ENCODE peak calls at places on chromosomes 5 and 9, in ten cellular contexts. One of them, this sample, is unnamed.
A peak's percentile ranks its signal among the peaks of the same experiment; 100 is the strongest.

GRCh38 chr5:134082264-134082992 is 32.1 kb upstream of the TCF7 start:
- DNase-seq in body of pancreas: no peak
- DNase-seq in H1: no peak
- DNase-seq in GM23248: peak; percentile 27
- DNase-seq in Panc1: no peak
- DNase-seq in left ventricle myocardium inferior: no peak
- DNase-seq in A549: no peak
- DNase-seq in IMR-90: no peak
- DNase-seq in AG04450: no peak
- DNase-seq in esophagus squamous epithelium: no peak
- DNase-seq in this sample: no peak

GRCh38 chr9:36928670-36929349 is 105.3 kb downstream of the PAX5 start:
- DNase-seq in GM23248: peak; percentile 76
- DNase-seq in A549: peak; percentile 53
- DNase-seq in AG04450: no peak
- DNase-seq in IMR-90: peak; percentile 25
- DNase-seq in body of pancreas: no peak
- DNase-seq in Panc1: no peak
- DNase-seq in left ventricle myocardium inferior: no peak
- DNase-seq in esophagus squamous epithelium: no peak
- DNase-seq in H1: no peak
- DNase-seq in this sample: peak; percentile 27

GRCh38 chr5:76470978-76471377 is 67.9 kb downstream of the IQGAP2 start:
- DNase-seq in Panc1: no peak
- DNase-seq in A549: no peak
- DNase-seq in AG04450: no peak
- DNase-seq in GM23248: no peak
- DNase-seq in left ventricle myocardium inferior: no peak
- DNase-seq in H1: no peak
- DNase-seq in esophagus squamous epithelium: no peak
- DNase-seq in body of pancreas: peak; percentile 25
- DNase-seq in IMR-90: no peak
- DNase-seq in this sample: no peak

GRCh38 chr9:33447404-33448158 is at the start of gene AQP3:
- DNase-seq in A549: peak; percentile 80
- DNase-seq in IMR-90: no peak
- DNase-seq in esophagus squamous epithelium: no peak
- DNase-seq in H1: peak; percentile 85
- DNase-seq in AG04450: no peak
- DNase-seq in GM23248: peak; percentile 73
- DNase-seq in Panc1: no peak
- DNase-seq in left ventricle myocardium inferior: peak; percentile 66
- DNase-seq in body of pancreas: peak; percentile 80
- DNase-seq in this sample: no peak

GRCh38 chr5:10595678-10596309 is 31.9 kb downstream of the ANKRD33B start:
- DNase-seq in Panc1: peak; percentile 86
- DNase-seq in body of pancreas: peak; percentile 30
- DNase-seq in GM23248: peak; percentile 95
- DNase-seq in H1: no peak
- DNase-seq in AG04450: peak; percentile 64
- DNase-seq in IMR-90: peak; percentile 92
- DNase-seq in A549: peak; percentile 92
- DNase-seq in left ventricle myocardium inferior: no peak
- DNase-seq in esophagus squamous epithelium: no peak
- DNase-seq in this sample: peak; percentile 78

GRCh38 chr5:8176101-8176693 is 307.2 kb downstream of the MTRR start:
- DNase-seq in IMR-90: peak; percentile 1
- DNase-seq in H1: no peak
- DNase-seq in AG04450: no peak
- DNase-seq in A549: no peak
- DNase-seq in esophagus squamous epithelium: no peak
- DNase-seq in body of pancreas: no peak
- DNase-seq in Panc1: no peak
- DNase-seq in left ventricle myocardium inferior: no peak
- DNase-seq in GM23248: peak; percentile 30
- DNase-seq in this sample: no peak

GRCh38 chr9:128192601-128193371 is 1.4 kb upstream of the CIZ1 start:
- DNase-seq in H1: no peak
- DNase-seq in left ventricle myocardium inferior: peak; percentile 61
- DNase-seq in Panc1: peak; percentile 75
- DNase-seq in esophagus squamous epithelium: no peak
- DNase-seq in AG04450: no peak
- DNase-seq in body of pancreas: peak; percentile 88
- DNase-seq in GM23248: peak; percentile 94
- DNase-seq in IMR-90: peak; percentile 60
- DNase-seq in A549: peak; percentile 88
- DNase-seq in this sample: peak; percentile 83

GRCh38 chr5:98934581-98934980 is 5.8 kb upstream of the CHD1 start:
- DNase-seq in body of pancreas: no peak
- DNase-seq in GM23248: peak; percentile 79
- DNase-seq in Panc1: no peak
- DNase-seq in left ventricle myocardium inferior: no peak
- DNase-seq in esophagus squamous epithelium: no peak
- DNase-seq in A549: no peak
- DNase-seq in H1: no peak
- DNase-seq in IMR-90: peak; percentile 33
- DNase-seq in AG04450: no peak
- DNase-seq in this sample: peak; percentile 18

GRCh38 chr9:82912639-82913038 is 150.3 kb downstream of the RASEF start:
- DNase-seq in body of pancreas: no peak
- DNase-seq in GM23248: no peak
- DNase-seq in IMR-90: no peak
- DNase-seq in Panc1: no peak
- DNase-seq in H1: no peak
- DNase-seq in left ventricle myocardium inferior: no peak
- DNase-seq in esophagus squamous epithelium: no peak
- DNase-seq in A549: no peak
- DNase-seq in AG04450: no peak
- DNase-seq in this sample: no peak

GRCh38 chr5:138035605-138036537 is 3.0 kb upstream of the FAM13B start:
- DNase-seq in A549: peak; percentile 69
- DNase-seq in body of pancreas: peak; percentile 76
- DNase-seq in AG04450: peak; percentile 68
- DNase-seq in esophagus squamous epithelium: peak; percentile 3
- DNase-seq in IMR-90: peak; percentile 87
- DNase-seq in H1: peak; percentile 57
- DNase-seq in left ventricle myocardium inferior: peak; percentile 27
- DNase-seq in GM23248: peak; percentile 91
- DNase-seq in Panc1: peak; percentile 86
- DNase-seq in this sample: peak; percentile 59

GRCh38 chr5:29983528-29984152 is 1209.8 kb upstream of the CDH6 start:
- DNase-seq in IMR-90: no peak
- DNase-seq in esophagus squamous epithelium: no peak
- DNase-seq in Panc1: no peak
- DNase-seq in body of pancreas: no peak
- DNase-seq in AG04450: no peak
- DNase-seq in left ventricle myocardium inferior: no peak
- DNase-seq in H1: no peak
- DNase-seq in A549: no peak
- DNase-seq in GM23248: no peak
- DNase-seq in this sample: no peak

GRCh38 chr9:101527066-101527465 is 6.6 kb upstream of the RNF20 start:
- DNase-seq in left ventricle myocardium inferior: no peak
- DNase-seq in Panc1: no peak
- DNase-seq in A549: no peak
- DNase-seq in esophagus squamous epithelium: no peak
- DNase-seq in GM23248: peak; percentile 46
- DNase-seq in IMR-90: peak; percentile 54
- DNase-seq in H1: no peak
- DNase-seq in AG04450: no peak
- DNase-seq in body of pancreas: no peak
- DNase-seq in this sample: no peak

GRCh38 chr5:125499969-125500368 is 753.5 kb upstream of the ZNF608 start:
- DNase-seq in Panc1: no peak
- DNase-seq in AG04450: no peak
- DNase-seq in body of pancreas: no peak
- DNase-seq in esophagus squamous epithelium: no peak
- DNase-seq in GM23248: no peak
- DNase-seq in left ventricle myocardium inferior: no peak
- DNase-seq in H1: no peak
- DNase-seq in IMR-90: no peak
- DNase-seq in A549: no peak
- DNase-seq in this sample: no peak

GRCh38 chr9:121770415-121771273 is 119.2 kb downstream of the DAB2IP start:
- DNase-seq in AG04450: peak; percentile 18
- DNase-seq in A549: no peak
- DNase-seq in Panc1: no peak
- DNase-seq in body of pancreas: peak; percentile 3
- DNase-seq in esophagus squamous epithelium: no peak
- DNase-seq in IMR-90: peak; percentile 84
- DNase-seq in H1: no peak
- DNase-seq in GM23248: peak; percentile 81
- DNase-seq in left ventricle myocardium inferior: no peak
- DNase-seq in this sample: no peak
- H3K27ac ChIP-seq in AG04450: peak overlapping the region; percentile 68
- H3K27ac ChIP-seq in A549: no peak overlapping the region
- H3K27ac ChIP-seq in Panc1: no peak overlapping the region
- H3K27ac ChIP-seq in body of pancreas: no peak overlapping the region
- H3K27ac ChIP-seq in esophagus squamous epithelium: no peak overlapping the region
- H3K27ac ChIP-seq in IMR-90: peak overlapping the region; percentile 73
- H3K27ac ChIP-seq in H1: no peak overlapping the region
- H3K27ac ChIP-seq in GM23248: peak overlapping the region; percentile 26
- H3K27ac ChIP-seq in left ventricle myocardium inferior: peak overlapping the region; percentile 77
- H3K27ac ChIP-seq in this sample: no peak overlapping the region

GRCh38 chr9:131613346-131613745 is 68.0 kb downstream of the PRRT1B start:
- DNase-seq in AG04450: no peak
- DNase-seq in esophagus squamous epithelium: no peak
- DNase-seq in body of pancreas: no peak
- DNase-seq in Panc1: no peak
- DNase-seq in GM23248: no peak
- DNase-seq in H1: no peak
- DNase-seq in A549: no peak
- DNase-seq in left ventricle myocardium inferior: no peak
- DNase-seq in IMR-90: no peak
- DNase-seq in this sample: no peak
- H3K27ac ChIP-seq in AG04450: no peak overlapping the region
- H3K27ac ChIP-seq in esophagus squamous epithelium: no peak overlapping the region
- H3K27ac ChIP-seq in body of pancreas: no peak overlapping the region
- H3K27ac ChIP-seq in Panc1: no peak overlapping the region
- H3K27ac ChIP-seq in GM23248: no peak overlapping the region
- H3K27ac ChIP-seq in H1: no peak overlapping the region
- H3K27ac ChIP-seq in A549: no peak overlapping the region
- H3K27ac ChIP-seq in left ventricle myocardium inferior: no peak overlapping the region
- H3K27ac ChIP-seq in IMR-90: no peak overlapping the region
- H3K27ac ChIP-seq in this sample: no peak overlapping the region

DNA sequence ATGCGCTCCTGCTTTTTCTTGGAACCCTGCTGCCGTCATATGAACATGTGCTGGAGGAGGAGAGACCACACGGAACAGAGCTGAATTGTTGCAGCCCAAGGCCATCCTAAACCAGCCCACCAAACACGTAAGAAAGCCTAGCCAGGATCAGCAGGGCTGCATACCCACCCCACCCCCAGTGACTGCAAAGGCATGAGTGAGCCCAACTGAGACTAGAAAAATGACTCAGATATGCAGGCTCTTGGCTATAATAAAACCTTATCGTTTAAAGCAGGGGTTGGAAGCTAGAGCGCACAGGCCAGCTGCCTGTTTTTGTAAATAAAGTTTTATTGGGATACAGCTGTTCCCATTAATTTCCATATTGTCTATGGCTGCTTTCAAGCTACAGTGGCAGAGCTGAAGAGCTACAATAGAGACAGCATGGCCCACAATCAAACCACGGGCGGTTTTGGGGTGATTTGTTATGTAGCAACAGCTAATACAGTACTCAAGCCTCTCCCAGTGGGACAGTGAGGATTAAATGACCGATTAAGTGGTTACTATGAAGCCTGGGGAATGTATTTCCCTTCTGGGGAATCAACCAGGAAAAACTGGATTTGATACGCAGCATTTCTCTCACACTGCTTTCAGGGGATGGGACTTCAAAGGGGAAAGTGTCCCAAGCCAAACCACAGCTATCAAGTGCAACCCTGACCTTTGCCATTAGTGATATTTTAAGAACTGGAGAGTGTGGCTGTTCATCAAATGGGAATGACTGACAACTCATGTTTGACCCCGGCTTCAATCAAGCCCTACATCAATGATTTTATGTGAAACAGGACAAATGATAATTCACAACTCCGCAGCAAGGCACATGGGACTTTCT is 6.3 kb downstream of the SHB start:
- DNase-seq in AG04450: peak; percentile 29
- DNase-seq in IMR-90: peak; percentile 84
- DNase-seq in GM23248: peak; percentile 77
- DNase-seq in H1: no peak
- DNase-seq in left ventricle myocardium inferior: no peak
- DNase-seq in Panc1: no peak
- DNase-seq in esophagus squamous epithelium: no peak
- DNase-seq in A549: no peak
- DNase-seq in body of pancreas: no peak
- DNase-seq in this sample: no peak
- H3K27ac ChIP-seq in AG04450: peak overlapping the region; percentile 47
- H3K27ac ChIP-seq in IMR-90: peak overlapping the region; percentile 39
- H3K27ac ChIP-seq in GM23248: no peak overlapping the region
- H3K27ac ChIP-seq in H1: no peak overlapping the region
- H3K27ac ChIP-seq in left ventricle myocardium inferior: peak overlapping the region; percentile 100
- H3K27ac ChIP-seq in Panc1: peak overlapping the region; percentile 89
- H3K27ac ChIP-seq in esophagus squamous epithelium: no peak overlapping the region
- H3K27ac ChIP-seq in A549: peak overlapping the region; percentile 81
- H3K27ac ChIP-seq in body of pancreas: peak overlapping the region; percentile 27
- H3K27ac ChIP-seq in this sample: peak overlapping the region; percentile 9

GRCh38 chr5:140114341-140115185 is 654 bp downstream of the PURA start:
- DNase-seq in H1: peak; percentile 79
- DNase-seq in IMR-90: peak; percentile 55
- DNase-seq in AG04450: no peak
- DNase-seq in left ventricle myocardium inferior: peak; percentile 66
- DNase-seq in body of pancreas: peak; percentile 78
- DNase-seq in Panc1: no peak
- DNase-seq in esophagus squamous epithelium: no peak
- DNase-seq in A549: peak; percentile 30
- DNase-seq in GM23248: peak; percentile 77
- DNase-seq in this sample: no peak

GRCh38 chr5:140111859-140112551 is 1.9 kb upstream of the PURA start:
- DNase-seq in left ventricle myocardium inferior: no peak
- DNase-seq in esophagus squamous epithelium: no peak
- DNase-seq in H1: no peak
- DNase-seq in GM23248: no peak
- DNase-seq in AG04450: no peak
- DNase-seq in IMR-90: no peak
- DNase-seq in body of pancreas: no peak
- DNase-seq in A549: no peak
- DNase-seq in Panc1: no peak
- DNase-seq in this sample: no peak

GRCh38 chr5:140112685-140113179 is 1.2 kb upstream of the PURA start:
- DNase-seq in A549: no peak
- DNase-seq in esophagus squamous epithelium: no peak
- DNase-seq in IMR-90: peak; percentile 34
- DNase-seq in body of pancreas: peak; percentile 20
- DNase-seq in H1: no peak
- DNase-seq in left ventricle myocardium inferior: no peak
- DNase-seq in Panc1: no peak
- DNase-seq in GM23248: peak; percentile 50
- DNase-seq in AG04450: no peak
- DNase-seq in this sample: no peak

GRCh38 chr5:140113699-140114263 is at the start of gene PURA:
- DNase-seq in body of pancreas: peak; percentile 97
- DNase-seq in GM23248: peak; percentile 97
- DNase-seq in A549: peak; percentile 92
- DNase-seq in AG04450: peak; percentile 85
- DNase-seq in IMR-90: peak; percentile 92
- DNase-seq in H1: peak; percentile 94
- DNase-seq in left ventricle myocardium inferior: peak; percentile 96
- DNase-seq in Panc1: no peak
- DNase-seq in esophagus squamous epithelium: peak; percentile 70
- DNase-seq in this sample: peak; percentile 53

GRCh38 chr5:140113180-140113698 is 670 bp upstream of the PURA start:
- DNase-seq in A549: no peak
- DNase-seq in H1: peak; percentile 75
- DNase-seq in body of pancreas: peak; percentile 24
- DNase-seq in esophagus squamous epithelium: no peak
- DNase-seq in Panc1: no peak
- DNase-seq in left ventricle myocardium inferior: peak; percentile 15
- DNase-seq in IMR-90: no peak
- DNase-seq in AG04450: no peak
- DNase-seq in GM23248: peak; percentile 39
- DNase-seq in this sample: no peak
- H3K27ac ChIP-seq in A549: peak overlapping the region; percentile 96
- H3K27ac ChIP-seq in H1: no peak overlapping the region
- H3K27ac ChIP-seq in body of pancreas: peak overlapping the region; percentile 88
- H3K27ac ChIP-seq in esophagus squamous epithelium: peak overlapping the region; percentile 92
- H3K27ac ChIP-seq in Panc1: peak overlapping the region; percentile 96
- H3K27ac ChIP-seq in left ventricle myocardium inferior: peak overlapping the region; percentile 95
- H3K27ac ChIP-seq in IMR-90: peak overlapping the region; percentile 96
- H3K27ac ChIP-seq in AG04450: peak overlapping the region; percentile 66
- H3K27ac ChIP-seq in GM23248: peak overlapping the region; percentile 69
- H3K27ac ChIP-seq in this sample: peak overlapping the region; percentile 82

This sample was measured in epithelial cell of prostate.